ENCODE peak calls at places on chromosomes 1 and 21, in five cellular contexts. W, Y, S, B and X are unnamed samples.

GRCh38 chr1:29698033-29698432 is 461.7 kb downstream of the PTPRU start:
- DNase-seq in W (no peak), Y (no peak), S (peak; percentile 53), B (no peak), X (peak; percentile 4)

GRCh38 chr21:15063081-15063820 is 1.5 kb downstream of the NRIP1 start:
- DNase-seq in W (no peak), Y (no peak), S (no peak), B (no peak), X (no peak)

GRCh38 chr1:234953655-234954420 is 174.8 kb downstream of the TOMM20 start:
- DNase-seq in W (no peak), Y (no peak), S (no peak), B (no peak), X (no peak)

GRCh38 chr1:193216920-193217319 is 30.5 kb upstream of the B3GALT2 start:
- DNase-seq in W (no peak), Y (no peak), S (no peak), B (no peak), X (no peak)

GRCh38 chr1:99326215-99326949 is 62.1 kb downstream of the PLPPR4 start:
- DNase-seq in W (no peak), Y (no peak), S (no peak), B (no peak), X (no peak)

GRCh38 chr1:8937701-8938100 is 8.0 kb upstream of the CA6 start:
- DNase-seq in W (no peak), Y (no peak), S (no peak), B (no peak), X (no peak)

GRCh38 chr21:45632897-45633260 is 10.6 kb upstream of the PCBP3 start:
- DNase-seq in W (no peak), Y (no peak), S (no peak), B (no peak), X (no peak)

GRCh38 chr1:212430416-212430815 is 2.3 kb upstream of the NENF start:
- DNase-seq in W (no peak), Y (no peak), S (no peak), B (no peak), X (no peak)

GRCh38 chr1:160777486-160778089 is 18.4 kb upstream of the LY9 start:
- DNase-seq in W (no peak), Y (peak; percentile 73), S (no peak), B (peak; percentile 40), X (no peak)

GRCh38 chr1:204841798-204842197 is 28.9 kb upstream of the NFASC start:
- DNase-seq in W (no peak), Y (no peak), S (no peak), B (no peak), X (no peak)

GRCh38 chr1:234934611-234935033 is 194.0 kb downstream of the TOMM20 start:
- DNase-seq in W (no peak), Y (no peak), S (no peak), B (no peak), X (no peak)

GRCh38 chr1:10122926-10123325 is 87.4 kb upstream of the KIF1B start:
- DNase-seq in W (no peak), Y (no peak), S (no peak), B (no peak), X (peak; percentile 47)

GRCh38 chr1:212774584-212774983 is 17.0 kb downstream of the NSL1 start:
- DNase-seq in W (no peak), Y (no peak), S (no peak), B (no peak), X (no peak)